ENCODE peak calls at places on chromosomes 16 and 17, in seven cellular contexts. M is astrocyte, C is thoracic aorta, K is gastrocnemius medialis, R is transverse colon, G is ovary, Q is left ventricle myocardium inferior. A is an unnamed sample.

GRCh38 chr17:81230043-81230820 is 7.5 kb upstream of the CEP131 start:
- DNase-seq in R (no peak), Q (no peak), K (no peak), G (no peak), C (no peak), M (no peak), A (no peak)

GRCh38 chr16:69486272-69486671 is 61.9 kb downstream of the CYB5B start:
- DNase-seq in R (no peak), K (no peak), Q (no peak), C (no peak), M (no peak), G (no peak), A (no peak)

GRCh38 chr16:11389631-11390565 is 44.6 kb downstream of the RMI2 start:
- DNase-seq in R (no peak), G (no peak), Q (no peak), K (no peak), C (no peak), M (no peak), A (no peak)

GRCh38 chr16:75432828-75433731 is at the start of gene CFDP1:
- DNase-seq in R (peak; percentile 96), G (peak; percentile 96), M (peak; percentile 77), K (peak; percentile 94), C (peak; percentile 85), Q (peak; percentile 95), A (peak; percentile 98)

GRCh38 chr16:56609463-56609921 is 1.1 kb downstream of the MT2A start:
- DNase-seq in K (peak; percentile 70), G (peak; percentile 51), Q (no peak), C (no peak), R (peak; percentile 86), M (peak; percentile 83), A (peak; percentile 88)

GRCh38 chr17:68759343-68760140 is 158.4 kb upstream of the FAM20A start:
- DNase-seq in Q (peak; percentile 85), R (peak; percentile 82), G (peak; percentile 86), M (peak; percentile 78), C (peak; percentile 83), K (peak; percentile 77), A (peak; percentile 88)

GRCh38 chr17:76421054-76421427 is 31.9 kb downstream of the UBE2O start:
- DNase-seq in M (peak; percentile 9), Q (no peak), G (no peak), R (no peak), K (no peak), C (no peak), A (no peak)

GRCh38 chr16:424623-425081 is 797 bp upstream of the RAB11FIP3 start:
- DNase-seq in C (no peak), G (peak; percentile 52), K (no peak), Q (peak; percentile 55), R (peak; percentile 44), M (no peak), A (no peak)

GRCh38 chr16:57023541-57024249 is 34.3 kb downstream of the NLRC5 start:
- DNase-seq in C (no peak), K (no peak), G (no peak), M (no peak), R (no peak), Q (no peak), A (no peak)

GRCh38 chr16:56682703-56683397 is 580 bp downstream of the MT1X start:
- DNase-seq in C (no peak), Q (no peak), K (no peak), R (peak; percentile 20), G (peak; percentile 17), M (no peak), A (no peak)

GRCh38 chr17:8004899-8005298 is 2.5 kb downstream of the GUCY2D start:
- DNase-seq in Q (no peak), C (no peak), G (no peak), K (no peak), M (peak; percentile 84), R (no peak), A (no peak)

GRCh38 chr17:50059759-50060273 is 3.9 kb downstream of the ITGA3 start:
- DNase-seq in R (no peak), Q (no peak), C (peak; percentile 62), K (no peak), G (peak; percentile 48), M (peak; percentile 52), A (no peak)

GRCh38 chr16:82859638-82860037 is 232.9 kb downstream of the CDH13 start:
- DNase-seq in Q (no peak), M (no peak), R (no peak), C (no peak), G (no peak), K (no peak), A (no peak)

GRCh38 chr17:58246104-58246740 is 7.8 kb downstream of the LPO start:
- DNase-seq in M (no peak), K (no peak), C (no peak), R (no peak), G (no peak), Q (no peak), A (no peak)

GRCh38 chr17:42201155-42201772 is 7.0 kb upstream of the GHDC start:
- DNase-seq in G (no peak), Q (no peak), K (no peak), C (no peak), M (no peak), R (no peak), A (no peak)

GRCh38 chr16:67082100-67082499 is 27.6 kb upstream of the PHAF1 start:
- DNase-seq in K (no peak), R (no peak), M (no peak), C (no peak), Q (no peak), G (no peak), A (no peak)

GRCh38 chr16:67086829-67087228 is 22.9 kb upstream of the PHAF1 start:
- DNase-seq in K (peak; percentile 27), R (no peak), Q (no peak), M (no peak), C (no peak), G (no peak), A (no peak)

GRCh38 chr16:67082891-67083290 is 26.9 kb upstream of the PHAF1 start:
- DNase-seq in Q (no peak), C (no peak), G (no peak), R (no peak), K (no peak), M (no peak), A (no peak)

GRCh38 chr16:67087291-67087690 is 22.4 kb upstream of the PHAF1 start:
- DNase-seq in Q (no peak), K (no peak), M (no peak), C (no peak), G (no peak), R (no peak), A (no peak)

DNA sequence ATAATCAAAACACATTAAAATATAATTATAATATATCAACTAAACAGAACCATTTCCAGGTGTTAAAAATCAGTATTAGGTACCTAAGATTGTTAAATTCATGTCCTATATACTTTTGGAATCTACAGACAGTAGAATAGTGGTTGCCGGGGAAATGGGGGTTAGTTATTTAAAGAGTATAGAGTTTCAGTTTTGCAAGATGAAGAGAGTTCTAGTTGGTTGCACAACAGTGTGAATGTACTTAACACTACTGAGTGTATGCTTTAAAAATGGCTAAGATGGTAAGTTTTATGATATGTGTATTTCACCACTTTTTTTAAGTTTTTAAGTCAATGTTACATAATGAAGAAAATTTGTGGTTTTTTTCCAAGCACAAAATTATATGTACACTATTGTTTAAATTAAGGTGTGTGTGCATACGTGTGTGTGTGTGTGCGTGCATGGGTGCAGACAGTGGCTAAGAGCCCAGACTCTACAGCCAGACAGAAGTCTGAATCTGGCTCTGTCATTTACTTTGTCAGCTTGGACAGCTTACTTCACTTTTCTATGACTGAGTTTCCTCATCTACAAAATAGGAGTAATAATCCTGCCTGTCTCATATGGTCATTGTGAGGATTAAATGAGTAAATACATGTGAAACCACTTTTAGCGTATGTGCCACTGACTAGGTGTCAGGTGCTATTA is 25.3 kb upstream of the PHAF1 start:
- DNase-seq in Q (no peak), M (no peak), G (no peak), R (no peak), C (no peak), K (no peak), A (no peak)
- H3K36me3 ChIP-seq in Q (peaks cover 17% of the 10 kb centered on the region), M (peaks cover 13% of the 10 kb centered on the region), G (no peaks in the 10 kb centered on the region), R (no peaks in the 10 kb centered on the region), C (no peaks in the 10 kb centered on the region), K (no peaks in the 10 kb centered on the region), A (peaks cover 21% of the 10 kb centered on the region)

GRCh38 chr17:64507418-64507766 is 615 bp downstream of the CEP95 start:
- DNase-seq in Q (no peak), G (no peak), R (no peak), C (no peak), K (no peak), M (peak; percentile 74), A (peak; percentile 72)
- H3K36me3 ChIP-seq in Q (peaks cover 64% of the 10 kb centered on the region), G (no peaks in the 10 kb centered on the region), R (peaks cover 6% of the 10 kb centered on the region), C (peaks cover 36% of the 10 kb centered on the region), K (peaks cover 7% of the 10 kb centered on the region), M (peaks cover 37% of the 10 kb centered on the region), A (peaks cover 47% of the 10 kb centered on the region)

GRCh38 chr17:45246338-45246737 is 15.6 kb downstream of the SPATA32 start:
- DNase-seq in M (no peak), Q (no peak), G (no peak), C (no peak), R (no peak), K (no peak), A (no peak)

GRCh38 chr17:45243750-45244149 is 18.1 kb downstream of the SPATA32 start:
- DNase-seq in R (peak; percentile 82), K (no peak), Q (no peak), C (no peak), M (no peak), G (no peak), A (no peak)

GRCh38 chr17:45247429-45248131 is 14.3 kb downstream of the SPATA32 start:
- DNase-seq in C (peak; percentile 47), K (peak; percentile 43), G (peak; percentile 67), R (peak; percentile 99), M (peak; percentile 77), Q (peak; percentile 87), A (peak; percentile 95)

GRCh38 chr17:45246861-45247428 is 14.9 kb downstream of the SPATA32 start:
- DNase-seq in C (no peak), K (no peak), M (no peak), R (no peak), Q (no peak), G (no peak), A (no peak)

DNA sequence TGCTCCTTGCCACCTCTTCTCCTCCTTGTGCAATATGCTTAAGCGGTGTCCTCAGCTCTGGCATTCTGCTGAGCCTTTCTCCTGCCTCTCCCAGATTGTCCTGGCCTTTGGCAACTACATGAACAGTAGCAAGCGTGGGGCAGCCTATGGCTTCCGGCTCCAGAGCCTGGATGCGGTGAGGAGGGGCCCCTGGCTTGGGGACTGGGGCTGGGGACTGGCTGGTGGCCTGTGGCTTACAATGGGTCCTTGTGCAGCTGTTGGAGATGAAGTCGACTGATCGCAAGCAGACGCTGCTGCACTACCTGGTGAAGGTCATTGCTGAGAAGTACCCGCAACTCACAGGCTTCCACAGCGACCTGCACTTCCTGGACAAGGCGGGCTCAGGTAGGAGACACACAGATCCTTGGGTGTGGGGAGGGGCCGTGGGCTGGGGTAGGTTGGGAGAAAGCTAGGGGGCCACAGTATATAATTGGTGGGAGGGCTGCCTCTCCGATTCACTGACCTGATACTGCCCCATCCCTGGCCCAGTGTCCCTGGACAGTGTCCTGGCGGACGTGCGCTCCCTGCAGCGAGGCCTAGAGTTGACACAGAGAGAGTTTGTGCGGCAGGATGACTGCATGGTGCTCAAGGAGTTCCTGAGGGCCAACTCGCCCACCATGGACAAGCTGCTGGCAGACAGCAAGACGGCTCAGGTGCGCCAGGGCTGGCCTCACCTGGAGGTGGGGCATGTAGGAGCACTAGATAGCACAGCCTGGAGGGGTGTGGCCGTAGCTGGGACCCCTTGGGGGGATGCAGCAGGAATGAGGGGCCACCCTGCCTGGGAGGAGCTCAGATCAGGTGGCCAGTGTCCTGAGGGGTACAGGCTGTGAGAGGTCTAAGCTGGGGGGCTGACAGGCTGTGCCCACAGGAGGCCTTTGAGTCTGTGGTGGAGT is 16.9 kb downstream of the SPATA32 start:
- DNase-seq in K (no peak), Q (no peak), G (no peak), R (no peak), M (no peak), C (no peak), A (no peak)
- H3K36me3 ChIP-seq in K (no peaks in the 10 kb centered on the region), Q (peaks cover 26% of the 10 kb centered on the region), G (no peaks in the 10 kb centered on the region), R (no peaks in the 10 kb centered on the region), M (no peaks in the 10 kb centered on the region), C (no peaks in the 10 kb centered on the region), A (peaks cover 35% of the 10 kb centered on the region)

GRCh38 chr17:73197141-73197540 is 4.3 kb downstream of the COG1 start:
- DNase-seq in K (no peak), M (no peak), G (no peak), R (no peak), Q (no peak), C (no peak), A (no peak)
- H3K36me3 ChIP-seq in K (peaks cover 2% of the 10 kb centered on the region), M (peaks cover 50% of the 10 kb centered on the region), G (no peaks in the 10 kb centered on the region), R (peaks cover 3% of the 10 kb centered on the region), Q (peaks cover 58% of the 10 kb centered on the region), C (peaks cover 48% of the 10 kb centered on the region), A (peaks cover 58% of the 10 kb centered on the region)

A was measured in suprapubic skin.